ENCODE peak calls at places on chromosomes 16 and 17, in four cellular contexts. J is HL-60, R is K562, B is GM12878. K is an unnamed sample.

GRCh38 chr16:58057784-58058183 is 32.2 kb downstream of the MMP15 start:
- DNase-seq in J (no peak), R (no peak), B (no peak), K (no peak)

GRCh38 chr17:81515530-81516041 is 3.0 kb upstream of the ACTG1 start:
- DNase-seq in J (no peak), R (no peak), B (no peak), K (no peak)

GRCh38 chr16:81493755-81494433 is 49.3 kb downstream of the CMIP start:
- DNase-seq in J (no peak), R (peak), B (no peak), K (no peak)

GRCh38 chr16:13492046-13492445 is 427.9 kb upstream of the ERCC4 start:
- DNase-seq in J (no peak), R (no peak), B (no peak), K (no peak)

GRCh38 chr17:46984341-46984740 is 5.3 kb upstream of the RPRML start:
- DNase-seq in J (no peak), R (no peak), B (no peak), K (no peak)

GRCh38 chr16:23491490-23492391 is 18.6 kb downstream of the GGA2 start:
- DNase-seq in J (no peak), R (no peak), B (no peak), K (no peak)

GRCh38 chr17:36001862-36002603 is 680 bp upstream of the CCL15 start:
- DNase-seq in J (no peak), R (peak), B (no peak), K (no peak)

GRCh38 chr17:80945736-80946135 is 45.9 kb upstream of the CHMP6 start:
- DNase-seq in J (no peak), R (no peak), B (no peak), K (no peak)

GRCh38 chr17:66466933-66467367 is 164.5 kb downstream of the PRKCA start:
- DNase-seq in J (peak), R (peak), B (no peak), K (no peak)

GRCh38 chr16:68086336-68086821 is 1.2 kb downstream of the NFATC3 start:
- DNase-seq in J (no peak), R (no peak), B (no peak), K (no peak)

GRCh38 chr17:65519471-65519870 is 42.0 kb downstream of the AXIN2 start:
- DNase-seq in J (no peak), R (no peak), B (no peak), K (no peak)

GRCh38 chr17:18141210-18141803 is 32.8 kb downstream of the MYO15A start:
- DNase-seq in J (no peak), R (no peak), B (no peak), K (peak)

GRCh38 chr16:66961065-66961744 is at the start of gene CES3:
- DNase-seq in J (peak), R (peak), B (no peak), K (peak)

GRCh38 chr17:14737984-14738651 is 437.2 kb downstream of the HS3ST3B1 start:
- DNase-seq in J (peak), R (no peak), B (no peak), K (no peak)

GRCh38 chr16:15653227-15653626 is 3.2 kb downstream of the NDE1 start:
- DNase-seq in J (no peak), R (no peak), B (no peak), K (no peak)

GRCh38 chr16:3874794-3875692 is 5.5 kb downstream of the CREBBP start:
- DNase-seq in J (no peak), R (no peak), B (no peak), K (no peak)

GRCh38 chr16:68658974-68659360 is 13.9 kb downstream of the CDH3 start:
- DNase-seq in J (no peak), R (no peak), B (no peak), K (no peak)

DNA sequence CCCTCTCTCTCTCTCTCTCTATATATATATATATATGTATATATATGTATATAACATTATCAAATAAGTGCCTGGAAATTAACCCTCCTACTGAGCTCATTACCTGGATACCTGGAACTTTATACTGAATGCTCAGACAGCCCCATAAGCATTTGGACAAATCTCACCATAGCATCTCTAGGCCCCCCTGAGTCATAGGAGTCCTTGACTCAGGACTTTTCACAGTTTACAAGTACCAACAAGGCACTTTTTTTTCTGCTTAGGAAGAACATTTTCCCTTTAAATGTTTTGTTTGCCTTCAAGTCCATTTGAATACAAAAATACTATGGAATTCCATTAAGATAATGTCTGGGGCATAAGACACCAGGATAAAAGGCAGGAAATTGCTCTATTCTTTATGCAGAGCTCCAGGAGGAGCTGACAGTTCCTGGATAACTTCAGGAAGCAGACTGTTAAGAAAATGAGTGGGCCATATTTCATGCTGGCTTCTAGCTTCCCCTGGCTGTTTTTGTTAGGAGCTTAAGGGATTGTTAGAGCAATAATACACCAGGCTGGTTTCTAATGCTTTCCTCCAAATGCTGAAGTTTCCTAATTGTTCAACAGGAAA is 171.7 kb upstream of the ASIC2 start:
- DNase-seq in J (no peak), R (no peak), B (no peak), K (no peak)
- TF ChIP-seq SPI1 in J (no peak), R (no peak), B (no peak), K (no peak)

DNA sequence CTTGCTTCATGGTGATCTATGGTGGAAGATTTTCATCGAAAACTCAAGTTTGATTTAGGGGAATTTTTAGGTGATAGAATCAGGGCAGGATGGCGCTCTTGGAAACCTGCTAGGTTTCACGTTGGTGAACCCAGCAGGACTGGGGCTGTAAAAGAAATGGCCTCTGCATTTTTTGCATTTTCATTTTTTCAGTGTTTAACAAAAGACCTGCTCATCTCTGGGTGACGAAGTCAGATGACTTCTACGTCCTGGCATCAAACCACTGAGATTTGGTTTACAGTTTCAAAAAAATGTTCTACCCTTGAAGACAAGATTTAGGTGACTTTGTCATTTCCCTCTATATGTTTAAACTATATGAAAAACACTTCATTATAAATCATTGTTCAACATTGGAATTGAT is 1.9 kb downstream of the PGS1 start:
- DNase-seq in J (no peak), R (no peak), B (no peak), K (no peak)
- TF ChIP-seq SPI1 in J (no peak), R (no peak), B (no peak), K (no peak)

GRCh38 chr16:11836653-11837244 is 14.6 kb downstream of the RSL1D1 start:
- DNase-seq in J (no peak), R (no peak), B (no peak), K (no peak)

GRCh38 chr16:11828696-11829095 is 22.6 kb downstream of the RSL1D1 start:
- DNase-seq in J (no peak), R (no peak), B (no peak), K (no peak)

GRCh38 chr16:11835309-11835708 is 16.0 kb downstream of the RSL1D1 start:
- DNase-seq in J (no peak), R (no peak), B (no peak), K (no peak)

GRCh38 chr16:11835891-11836652 is 15.3 kb downstream of the RSL1D1 start:
- DNase-seq in J (no peak), R (no peak), B (no peak), K (no peak)

GRCh38 chr16:11833951-11834695 is 17.2 kb downstream of the RSL1D1 start:
- DNase-seq in J (peak), R (no peak), B (no peak), K (no peak)
- TF ChIP-seq SPI1 in J (no peak), R (no peak), B (no peak), K (no peak)

GRCh38 chr17:76588182-76588581 is 2.5 kb upstream of the ST6GALNAC2 start:
- DNase-seq in J (no peak), R (no peak), B (no peak), K (no peak)

GRCh38 chr17:76586741-76587487 is 1.3 kb upstream of the ST6GALNAC2 start:
- DNase-seq in J (no peak), R (no peak), B (no peak), K (no peak)

GRCh38 chr17:76585048-76585648 is 512 bp downstream of the ST6GALNAC2 start:
- DNase-seq in J (no peak), R (no peak), B (no peak), K (no peak)

GRCh38 chr17:76584427-76585047 is 1.1 kb downstream of the ST6GALNAC2 start:
- DNase-seq in J (no peak), R (no peak), B (no peak), K (no peak)

GRCh38 chr17:76585649-76586593 is at the start of gene ST6GALNAC2:
- DNase-seq in J (no peak), R (peak), B (no peak), K (no peak)
- TF ChIP-seq SPI1 in J (no peak), R (no peak), B (no peak), K (no peak)

DNA sequence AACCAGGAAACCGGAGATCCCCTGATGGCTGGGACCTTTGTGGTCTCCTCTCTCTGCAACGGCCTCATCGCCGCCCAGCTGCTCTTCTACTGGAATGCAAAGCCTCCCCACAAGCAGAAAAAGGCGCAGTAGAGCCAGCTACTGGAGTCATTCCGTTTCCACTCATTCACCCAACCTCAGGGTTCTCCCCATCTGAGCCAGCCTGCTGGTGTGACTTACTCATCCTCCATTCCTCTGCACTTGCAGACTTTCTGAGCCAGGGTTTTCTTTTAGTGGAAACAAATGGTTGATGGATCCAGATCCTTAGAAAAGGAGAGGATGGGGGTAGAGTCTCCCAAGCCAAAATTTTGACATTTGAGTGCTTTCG is 2.5 kb downstream of the SOX15 start:
- DNase-seq in J (no peak), R (no peak), B (no peak), K (no peak)
- TF ChIP-seq SPI1 in J (no peak), R (no peak), B (no peak), K (no peak)

GRCh38 chr17:45115015-45115625 is 17.2 kb downstream of the PLCD3 start:
- DNase-seq in J (no peak), R (no peak), B (no peak), K (no peak)
- TF ChIP-seq SPI1 in J (no peak), R (no peak), B (no peak), K (no peak)

GRCh38 chr16:85969159-85969558 is 70.2 kb downstream of the IRF8 start:
- DNase-seq in J (no peak), R (no peak), B (no peak), K (no peak)

GRCh38 chr16:85968041-85968920 is 69.3 kb downstream of the IRF8 start:
- DNase-seq in J (no peak), R (no peak), B (no peak), K (no peak)

GRCh38 chr16:85970016-85970711 is 71.2 kb downstream of the IRF8 start:
- DNase-seq in J (no peak), R (no peak), B (no peak), K (no peak)

GRCh38 chr16:85970712-85971220 is 71.8 kb downstream of the IRF8 start:
- DNase-seq in J (no peak), R (no peak), B (no peak), K (no peak)

DNA sequence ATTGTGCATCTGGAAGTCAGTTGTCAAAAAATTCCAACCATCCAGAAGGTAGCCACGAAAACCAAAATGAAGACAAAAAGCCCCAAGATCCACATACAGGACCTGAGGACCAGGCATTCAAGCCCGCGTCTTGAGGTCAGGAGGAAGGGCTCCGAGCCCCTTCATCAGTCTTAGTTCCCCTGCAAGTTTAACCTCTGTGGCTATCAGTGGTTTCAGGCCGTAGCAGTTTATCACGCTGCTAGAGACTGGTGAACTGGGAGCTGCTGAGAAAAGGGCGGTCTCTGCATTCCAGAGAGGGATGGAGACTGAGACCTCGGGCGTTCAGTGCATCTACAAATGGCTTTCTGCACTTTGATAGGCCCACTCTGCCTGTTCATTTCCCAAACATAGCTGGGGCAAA is 70.6 kb downstream of the IRF8 start:
- DNase-seq in J (no peak), R (no peak), B (no peak), K (no peak)
- TF ChIP-seq SPI1 in J (no peak), R (no peak), B (peak), K (peak)

GRCh38 chr16:47477680-47478079 is 16.5 kb downstream of the PHKB start:
- DNase-seq in J (no peak), R (no peak), B (no peak), K (no peak)
- TF ChIP-seq SPI1 in J (no peak), R (no peak), B (no peak), K (no peak)

GRCh38 chr16:5000573-5001001 is 33.1 kb downstream of the NAGPA start:
- DNase-seq in J (no peak), R (no peak), B (no peak), K (no peak)
- TF ChIP-seq SPI1 in J (no peak), R (no peak), B (no peak), K (no peak)